ENCODE peak calls at places on chromosomes 12 and 14, in ten cellular contexts. Q, X, O, L, A, J, R, F, H and N are unnamed samples.

GRCh38 chr12:12859690-12860089 is 31.7 kb upstream of the GPRC5A start:
- DNase-seq in Q (no peak), X (no peak), O (no peak), L (no peak), A (no peak), J (no peak), R (no peak), F (no peak), H (no peak), N (no peak)

GRCh38 chr14:76576047-76576741 is 185.1 kb upstream of the VASH1 start:
- DNase-seq in Q (peak; percentile 7), X (no peak), O (no peak), L (no peak), A (no peak), J (peak; percentile 5), R (no peak), F (no peak), H (no peak), N (no peak)

GRCh38 chr14:100899841-100900771 is 3.4 kb downstream of the RTL1 start:
- DNase-seq in Q (no peak), X (no peak), O (no peak), L (no peak), A (no peak), J (no peak), R (peak; percentile 38), F (no peak), H (no peak), N (no peak)

GRCh38 chr14:41570415-41571155 is 36.1 kb upstream of the LRFN5 start:
- DNase-seq in Q (no peak), X (no peak), O (no peak), L (no peak), A (no peak), J (no peak), R (no peak), F (no peak), H (no peak), N (no peak)

GRCh38 chr12:79897617-79898016 is 37.3 kb downstream of the PPP1R12A start:
- DNase-seq in Q (peak; percentile 98), X (no peak), O (peak; percentile 54), L (no peak), A (no peak), J (peak; percentile 66), R (no peak), F (peak; percentile 42), H (no peak), N (peak; percentile 42)

GRCh38 chr14:40347675-40348074 is 915.4 kb upstream of the FBXO33 start:
- DNase-seq in Q (no peak), X (no peak), O (no peak), L (no peak), A (no peak), J (no peak), R (no peak), F (no peak), H (no peak), N (no peak)

GRCh38 chr12:67377021-67377420 is 107.9 kb downstream of the CAND1 start:
- DNase-seq in Q (no peak), X (no peak), O (no peak), L (no peak), A (no peak), J (no peak), R (no peak), F (no peak), H (no peak), N (no peak)

GRCh38 chr12:58557156-58557555 is 363.1 kb downstream of the LRIG3 start:
- DNase-seq in Q (peak; percentile 36), X (no peak), O (no peak), L (no peak), A (no peak), J (peak; percentile 5), R (no peak), F (no peak), H (no peak), N (no peak)

GRCh38 chr12:22169281-22169824 is 123.3 kb downstream of the CMAS start:
- DNase-seq in Q (no peak), X (no peak), O (no peak), L (no peak), A (no peak), J (no peak), R (no peak), F (no peak), H (no peak), N (no peak)

GRCh38 chr14:52874389-52874788 is 76.5 kb downstream of the FERMT2 start:
- DNase-seq in Q (no peak), X (no peak), O (no peak), L (no peak), A (no peak), J (no peak), R (no peak), F (no peak), H (no peak), N (no peak)

GRCh38 chr14:28375295-28375694 is 391.3 kb upstream of the FOXG1 start:
- DNase-seq in Q (no peak), X (peak; percentile 26), O (peak; percentile 0), L (no peak), A (peak; percentile 1), J (no peak), R (no peak), F (no peak), H (no peak), N (no peak)

GRCh38 chr12:27424631-27425230 is 21.8 kb upstream of the SMCO2 start:
- DNase-seq in Q (peak; percentile 52), X (no peak), O (peak; percentile 32), L (no peak), A (no peak), J (peak; percentile 38), R (no peak), F (no peak), H (no peak), N (peak; percentile 65)

GRCh38 chr12:64269161-64269560 is 47.1 kb upstream of the KICS2 start:
- DNase-seq in Q (no peak), X (no peak), O (no peak), L (no peak), A (no peak), J (no peak), R (no peak), F (no peak), H (no peak), N (no peak)

GRCh38 chr12:122837306-122838265 is 2.3 kb downstream of the HIP1R start:
- DNase-seq in Q (peak; percentile 69), X (no peak), O (no peak), L (no peak), A (no peak), J (no peak), R (peak; percentile 65), F (no peak), H (no peak), N (no peak)

GRCh38 chr12:116492703-116493324 is 66.4 kb upstream of the MAP1LC3B2 start:
- DNase-seq in Q (peak; percentile 67), X (no peak), O (peak; percentile 49), L (no peak), A (no peak), J (peak; percentile 50), R (no peak), F (peak; percentile 56), H (no peak), N (no peak)

GRCh38 chr14:52877628-52878027 is 73.2 kb downstream of the FERMT2 start:
- DNase-seq in Q (no peak), X (no peak), O (no peak), L (no peak), A (no peak), J (no peak), R (no peak), F (no peak), H (no peak), N (no peak)

GRCh38 chr12:104414581-104415305 is 42.0 kb upstream of the CHST11 start:
- DNase-seq in Q (peak; percentile 8), X (no peak), O (no peak), L (peak; percentile 18), A (no peak), J (peak; percentile 43), R (no peak), F (no peak), H (no peak), N (no peak)

GRCh38 chr14:104599446-104599845 is 5.1 kb downstream of the TMEM179 start:
- DNase-seq in Q (no peak), X (no peak), O (no peak), L (no peak), A (no peak), J (no peak), R (no peak), F (no peak), H (no peak), N (no peak)

GRCh38 chr12:69527506-69528272 is 57.5 kb downstream of the FRS2 start:
- DNase-seq in Q (peak; percentile 82), X (no peak), O (no peak), L (no peak), A (no peak), J (peak; percentile 58), R (no peak), F (no peak), H (no peak), N (no peak)

GRCh38 chr12:11794311-11794710 is 144.8 kb downstream of the ETV6 start:
- DNase-seq in Q (no peak), X (no peak), O (no peak), L (no peak), A (no peak), J (no peak), R (no peak), F (no peak), H (no peak), N (no peak)

GRCh38 chr14:78486081-78486480 is 315.9 kb downstream of the NRXN3 start:
- DNase-seq in Q (peak; percentile 5), X (no peak), O (no peak), L (no peak), A (no peak), J (no peak), R (no peak), F (no peak), H (no peak), N (no peak)

GRCh38 chr12:77941396-77941795 is 110.7 kb downstream of the NAV3 start:
- DNase-seq in Q (no peak), X (no peak), O (no peak), L (no peak), A (no peak), J (no peak), R (no peak), F (no peak), H (no peak), N (no peak)

GRCh38 chr12:19683178-19683927 is 244.1 kb downstream of the AEBP2 start:
- DNase-seq in Q (peak; percentile 65), X (no peak), O (no peak), L (no peak), A (no peak), J (peak; percentile 26), R (no peak), F (peak; percentile 22), H (no peak), N (peak; percentile 19)

GRCh38 chr12:112837629-112838191 is 46.2 kb downstream of the RPH3A start:
- DNase-seq in Q (peak; percentile 38), X (no peak), O (no peak), L (no peak), A (no peak), J (peak; percentile 66), R (no peak), F (peak; percentile 41), H (no peak), N (peak; percentile 45)

GRCh38 chr14:81519200-81519998 is 14.3 kb downstream of the SEL1L start:
- DNase-seq in Q (no peak), X (no peak), O (no peak), L (peak; percentile 28), A (peak; percentile 83), J (no peak), R (no peak), F (no peak), H (no peak), N (peak; percentile 37)

GRCh38 chr14:76867536-76868452 is 41.6 kb downstream of the LRRC74A start:
- DNase-seq in Q (no peak), X (no peak), O (no peak), L (peak; percentile 71), A (peak; percentile 82), J (no peak), R (no peak), F (no peak), H (no peak), N (no peak)

GRCh38 chr12:52587563-52587962 is 13.7 kb downstream of the KRT72 start:
- DNase-seq in Q (no peak), X (no peak), O (no peak), L (no peak), A (no peak), J (no peak), R (peak; percentile 35), F (no peak), H (no peak), N (no peak)

GRCh38 chr12:39872425-39872824 is 233.5 kb downstream of the SLC2A13 start:
- DNase-seq in Q (peak; percentile 48), X (no peak), O (no peak), L (no peak), A (no peak), J (no peak), R (no peak), F (no peak), H (no peak), N (peak; percentile 8)